ENCODE peak calls at places on chromosomes 11 and 22, in six cellular contexts. One of them, this sample, is unnamed.

GRCh38 chr11:46271407-46271806 is 6.1 kb upstream of the CREB3L1 start:
- DNase-seq in HFF-Myc: no peak
- DNase-seq in stimulated activated CD4-positive, alpha-beta T cell treated with anti-CD3 and anti-CD28 coated beads, TNF-alpha, amount 100 ng/mL, for 1 hour: no peak
- DNase-seq in EL: no peak
- DNase-seq in NCI-H1092 treated with DMSO at 0.1 percent for 48 hours: no peak
- DNase-seq in NCI-H2171: no peak
- DNase-seq in this sample: no peak

GRCh38 chr22:19700790-19701419 is 13.4 kb upstream of the SEPTIN5 start:
- DNase-seq in NCI-H2171: no peak
- DNase-seq in EL: no peak
- DNase-seq in NCI-H1092 treated with DMSO at 0.1 percent for 48 hours: no peak
- DNase-seq in stimulated activated CD4-positive, alpha-beta T cell treated with anti-CD3 and anti-CD28 coated beads, TNF-alpha, amount 100 ng/mL, for 1 hour: no peak
- DNase-seq in HFF-Myc: no peak
- DNase-seq in this sample: no peak

GRCh38 chr11:18027475-18027874 is 14.6 kb upstream of the SERGEF start:
- DNase-seq in stimulated activated CD4-positive, alpha-beta T cell treated with anti-CD3 and anti-CD28 coated beads, TNF-alpha, amount 100 ng/mL, for 1 hour: no peak
- DNase-seq in NCI-H2171: no peak
- DNase-seq in HFF-Myc: no peak
- DNase-seq in EL: no peak
- DNase-seq in NCI-H1092 treated with DMSO at 0.1 percent for 48 hours: no peak
- DNase-seq in this sample: no peak

GRCh38 chr11:123373754-123374621 is 56.1 kb upstream of the GRAMD1B start:
- DNase-seq in stimulated activated CD4-positive, alpha-beta T cell treated with anti-CD3 and anti-CD28 coated beads, TNF-alpha, amount 100 ng/mL, for 1 hour: no peak
- DNase-seq in NCI-H1092 treated with DMSO at 0.1 percent for 48 hours: no peak
- DNase-seq in EL: no peak
- DNase-seq in HFF-Myc: no peak
- DNase-seq in NCI-H2171: no peak
- DNase-seq in this sample: no peak

GRCh38 chr11:126319374-126319740 is 15.5 kb downstream of the DCPS start:
- DNase-seq in stimulated activated CD4-positive, alpha-beta T cell treated with anti-CD3 and anti-CD28 coated beads, TNF-alpha, amount 100 ng/mL, for 1 hour: no peak
- DNase-seq in EL: no peak
- DNase-seq in NCI-H1092 treated with DMSO at 0.1 percent for 48 hours: no peak
- DNase-seq in NCI-H2171: no peak
- DNase-seq in HFF-Myc: no peak
- DNase-seq in this sample: no peak

GRCh38 chr11:122817121-122817520 is 21.2 kb upstream of the CRTAM start:
- DNase-seq in NCI-H2171: no peak
- DNase-seq in NCI-H1092 treated with DMSO at 0.1 percent for 48 hours: no peak
- DNase-seq in HFF-Myc: no peak
- DNase-seq in EL: no peak
- DNase-seq in stimulated activated CD4-positive, alpha-beta T cell treated with anti-CD3 and anti-CD28 coated beads, TNF-alpha, amount 100 ng/mL, for 1 hour: no peak
- DNase-seq in this sample: no peak

GRCh38 chr11:108870373-108871020 is 205.6 kb downstream of the DDX10 start:
- DNase-seq in HFF-Myc: no peak
- DNase-seq in NCI-H2171: no peak
- DNase-seq in NCI-H1092 treated with DMSO at 0.1 percent for 48 hours: no peak
- DNase-seq in stimulated activated CD4-positive, alpha-beta T cell treated with anti-CD3 and anti-CD28 coated beads, TNF-alpha, amount 100 ng/mL, for 1 hour: no peak
- DNase-seq in EL: peak; percentile 83
- DNase-seq in this sample: no peak

GRCh38 chr11:126288237-126288636 is 5.3 kb downstream of the TIRAP start:
- DNase-seq in stimulated activated CD4-positive, alpha-beta T cell treated with anti-CD3 and anti-CD28 coated beads, TNF-alpha, amount 100 ng/mL, for 1 hour: no peak
- DNase-seq in HFF-Myc: no peak
- DNase-seq in EL: no peak
- DNase-seq in NCI-H2171: no peak
- DNase-seq in NCI-H1092 treated with DMSO at 0.1 percent for 48 hours: no peak
- DNase-seq in this sample: no peak

GRCh38 chr22:49915610-49916009 is 2.6 kb downstream of the ALG12 start:
- DNase-seq in EL: no peak
- DNase-seq in NCI-H1092 treated with DMSO at 0.1 percent for 48 hours: no peak
- DNase-seq in NCI-H2171: no peak
- DNase-seq in HFF-Myc: no peak
- DNase-seq in stimulated activated CD4-positive, alpha-beta T cell treated with anti-CD3 and anti-CD28 coated beads, TNF-alpha, amount 100 ng/mL, for 1 hour: no peak
- DNase-seq in this sample: no peak